ENCODE peak calls at places on chromosomes 5 and 9, in nine cellular contexts. B is effector memory CD8-positive, alpha-beta T cell; S is endothelial cell; T is Daoy; Z is GM23248; H is endothelial cell of umbilical vein; Q is left cardiac atrium; J is SJSA1; L is amniotic epithelial cell. M is an unnamed sample.

GRCh38 chr5:108093186-108093585 is 288.7 kb downstream of the FBXL17 start:
- DNase-seq in B (no peak), S (no peak), T (peak), Z (peak), H (peak), Q (no peak), J (no peak), L (peak), M (peak)

GRCh38 chr5:170404398-170404797 is 15.2 kb upstream of the KCNMB1 start:
- DNase-seq in B (no peak), S (no peak), T (no peak), Z (no peak), H (no peak), Q (no peak), J (no peak), L (no peak), M (no peak)

GRCh38 chr5:174724484-174725260 is at the start of gene MSX2:
- DNase-seq in B (no peak), S (peak), T (peak), Z (peak), H (peak), Q (peak), J (peak), L (peak), M (peak)

GRCh38 chr9:33159760-33160127 is 7.4 kb downstream of the B4GALT1 start:
- DNase-seq in B (peak), S (no peak), T (peak), Z (peak), H (peak), Q (peak), J (peak), L (peak), M (peak)

GRCh38 chr9:32350682-32351081 is 33.8 kb upstream of the ACO1 start:
- DNase-seq in B (no peak), S (no peak), T (no peak), Z (peak), H (peak), Q (no peak), J (no peak), L (peak), M (peak)

GRCh38 chr9:89943309-89943708 is 338.5 kb downstream of the GADD45G start:
- DNase-seq in B (no peak), S (no peak), T (no peak), Z (no peak), H (no peak), Q (no peak), J (no peak), L (no peak), M (no peak)

GRCh38 chr5:89277791-89278190 is 394.8 kb upstream of the MEF2C start:
- DNase-seq in B (no peak), S (no peak), T (peak), Z (peak), H (no peak), Q (no peak), J (peak), L (no peak), M (peak)

GRCh38 chr5:158701406-158702177 is 398.1 kb downstream of the EBF1 start:
- DNase-seq in B (no peak), S (no peak), T (peak), Z (peak), H (no peak), Q (no peak), J (peak), L (peak), M (peak)

GRCh38 chr9:84296146-84296843 is 44.3 kb downstream of the SLC28A3 start:
- DNase-seq in B (no peak), S (no peak), T (peak), Z (peak), H (no peak), Q (no peak), J (peak), L (peak), M (peak)

M was measured in LHCN-M2.